ENCODE peak calls at places on chromosomes 11 and 22, in seven cellular contexts. E is neural progenitor cell, R is fibroblast of lung, Q is H1, B is HCT116, W is IMR-90, F is H9. G is an unnamed sample.

GRCh38 chr11:44300881-44301855 is 8.8 kb downstream of the ALX4 start:
- DNase-seq in E (no peak), R (no peak), Q (no peak), B (no peak), W (no peak), F (no peak), G (no peak)

GRCh38 chr11:130215531-130216220 is 56.1 kb downstream of the ST14 start:
- DNase-seq in E (no peak), R (no peak), Q (no peak), B (no peak), W (no peak), F (no peak), G (no peak)

GRCh38 chr11:88594274-88594950 is 256.9 kb upstream of the CTSC start:
- DNase-seq in E (no peak), R (no peak), Q (no peak), B (no peak), W (no peak), F (no peak), G (no peak)

GRCh38 chr11:20881328-20882079 is 212.1 kb downstream of the NELL1 start:
- DNase-seq in E (no peak), R (no peak), Q (no peak), B (no peak), W (no peak), F (peak), G (no peak)

GRCh38 chr11:72585762-72586590 is 88.2 kb downstream of the PDE2A start:
- DNase-seq in E (peak), R (peak), Q (no peak), B (peak), W (peak), F (peak), G (peak)

GRCh38 chr11:102546923-102547471 is 16.4 kb upstream of the MMP7 start:
- DNase-seq in E (no peak), R (no peak), Q (no peak), B (no peak), W (no peak), F (no peak), G (no peak)

GRCh38 chr22:24727218-24727851 is 47.2 kb downstream of the PIWIL3 start:
- DNase-seq in E (no peak), R (peak), Q (no peak), B (peak), W (peak), F (no peak), G (peak)

GRCh38 chr11:30741039-30741550 is 154.9 kb upstream of the MPPED2 start:
- DNase-seq in E (no peak), R (peak), Q (no peak), B (no peak), W (peak), F (no peak), G (no peak)

GRCh38 chr11:47057374-47057773 is 119.3 kb downstream of the ARFGAP2 start:
- DNase-seq in E (peak), R (no peak), Q (no peak), B (no peak), W (no peak), F (no peak), G (no peak)

GRCh38 chr22:50437511-50438304 is 37.1 kb downstream of the SBF1 start:
- DNase-seq in E (no peak), R (no peak), Q (no peak), B (no peak), W (no peak), F (no peak), G (no peak)

GRCh38 chr11:44243633-44244343 is 66.2 kb downstream of the ALX4 start:
- DNase-seq in E (peak), R (peak), Q (peak), B (no peak), W (peak), F (peak), G (no peak)

GRCh38 chr22:50705219-50705691 is 32.6 kb downstream of the SHANK3 start:
- DNase-seq in E (peak), R (peak), Q (peak), B (no peak), W (peak), F (peak), G (no peak)

GRCh38 chr11:3723014-3723708 is 52.0 kb upstream of the CHRNA10 start:
- DNase-seq in E (no peak), R (peak), Q (no peak), B (no peak), W (peak), F (no peak), G (peak)

GRCh38 chr11:43403357-43404231 is 44.9 kb downstream of the TTC17 start:
- DNase-seq in E (no peak), R (no peak), Q (no peak), B (no peak), W (no peak), F (no peak), G (no peak)

GRCh38 chr22:44406581-44407403 is 91.2 kb downstream of the RTL6 start:
- DNase-seq in E (no peak), R (no peak), Q (peak), B (no peak), W (peak), F (peak), G (no peak)

GRCh38 chr11:102435688-102436087 is 16.9 kb downstream of the TMEM123 start:
- DNase-seq in E (no peak), R (no peak), Q (no peak), B (no peak), W (no peak), F (no peak), G (no peak)

GRCh38 chr11:122746050-122746478 is 90.5 kb downstream of the UBASH3B start:
- DNase-seq in E (no peak), R (no peak), Q (no peak), B (no peak), W (no peak), F (no peak), G (no peak)

GRCh38 chr11:77073328-77074001 is 6.7 kb downstream of the CAPN5 start:
- DNase-seq in E (no peak), R (peak), Q (no peak), B (peak), W (peak), F (peak), G (peak)

GRCh38 chr11:10317281-10317755 is 12.4 kb downstream of the ADM start:
- DNase-seq in E (peak), R (peak), Q (no peak), B (no peak), W (peak), F (peak), G (no peak)

GRCh38 chr11:17354070-17354924 is 2.7 kb downstream of the NCR3LG1 start:
- DNase-seq in E (peak), R (peak), Q (no peak), B (peak), W (peak), F (peak), G (peak)

GRCh38 chr11:68118753-68119448 is 2.3 kb downstream of the CHKA start:
- DNase-seq in E (peak), R (peak), Q (no peak), B (no peak), W (peak), F (no peak), G (no peak)

GRCh38 chr11:108805030-108805429 is 140.2 kb downstream of the DDX10 start:
- DNase-seq in E (no peak), R (peak), Q (no peak), B (no peak), W (no peak), F (no peak), G (no peak)

GRCh38 chr11:96098511-96099241 is 174.8 kb upstream of the MTMR2 start:
- DNase-seq in E (no peak), R (peak), Q (no peak), B (no peak), W (peak), F (no peak), G (peak)

GRCh38 chr22:36765131-36765942 is 10.6 kb downstream of the IFT27 start:
- DNase-seq in E (no peak), R (no peak), Q (no peak), B (no peak), W (no peak), F (peak), G (no peak)

GRCh38 chr22:19957445-19957844 is 15.8 kb upstream of the TXNRD2 start:
- DNase-seq in E (no peak), R (no peak), Q (no peak), B (no peak), W (no peak), F (no peak), G (no peak)

GRCh38 chr11:130924750-130925149 is 8.5 kb upstream of the SNX19 start:
- DNase-seq in E (no peak), R (no peak), Q (no peak), B (no peak), W (no peak), F (no peak), G (no peak)

GRCh38 chr11:2269601-2270321 is 627 bp downstream of the ASCL2 start:
- DNase-seq in E (peak), R (peak), Q (peak), B (no peak), W (peak), F (peak), G (peak)

GRCh38 chr11:2267871-2268825 is 2.2 kb downstream of the ASCL2 start:
- DNase-seq in E (no peak), R (no peak), Q (no peak), B (no peak), W (no peak), F (peak), G (no peak)

GRCh38 chr11:2267306-2267861 is 3.0 kb downstream of the ASCL2 start:
- DNase-seq in E (no peak), R (no peak), Q (no peak), B (no peak), W (no peak), F (no peak), G (no peak)

GRCh38 chr11:2270322-2271076 is at the start of gene ASCL2:
- DNase-seq in E (peak), R (no peak), Q (no peak), B (no peak), W (no peak), F (peak), G (peak)

DNA sequence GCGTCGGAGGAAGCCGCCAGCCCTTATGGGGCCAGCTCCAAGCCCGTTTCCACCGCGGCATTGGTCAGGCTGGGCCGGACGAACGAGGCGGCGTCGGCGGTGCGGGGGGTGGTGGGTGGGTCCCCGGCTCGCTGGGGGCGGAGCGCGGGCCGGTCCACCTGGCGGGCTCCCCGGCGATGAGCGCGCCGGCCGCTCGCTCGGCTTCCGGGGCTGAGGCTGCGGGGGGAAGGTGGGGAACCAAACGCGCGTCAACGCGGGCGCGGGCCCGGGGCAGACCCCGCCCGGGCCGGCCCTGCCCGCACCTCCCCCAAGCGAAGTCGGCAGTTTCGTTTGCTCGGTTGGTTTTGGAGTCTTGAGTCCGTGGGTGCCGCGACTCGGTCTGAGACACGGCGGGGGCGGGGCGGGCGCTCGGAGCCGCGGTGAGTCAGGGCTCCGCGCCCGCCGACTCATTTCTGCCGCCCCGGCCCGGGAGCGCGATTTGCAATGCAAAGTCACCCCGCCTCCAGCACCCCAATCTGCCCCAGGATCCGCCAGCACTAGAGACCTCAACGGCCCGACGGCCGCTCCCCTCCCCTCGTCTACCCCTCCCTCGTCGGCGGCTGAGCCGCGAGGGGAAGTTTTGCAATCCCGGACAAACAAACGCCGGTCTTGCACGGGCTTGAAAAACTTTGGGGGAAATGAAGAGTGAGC is 1.3 kb downstream of the ASCL2 start:
- DNase-seq in E (peak), R (peak), Q (no peak), B (no peak), W (no peak), F (peak), G (peak)
- H3K9ac ChIP-seq in E (no peak), R (no peak), Q (no peak), B (peak), W (no peak), F (no peak), G (no peak)

DNA sequence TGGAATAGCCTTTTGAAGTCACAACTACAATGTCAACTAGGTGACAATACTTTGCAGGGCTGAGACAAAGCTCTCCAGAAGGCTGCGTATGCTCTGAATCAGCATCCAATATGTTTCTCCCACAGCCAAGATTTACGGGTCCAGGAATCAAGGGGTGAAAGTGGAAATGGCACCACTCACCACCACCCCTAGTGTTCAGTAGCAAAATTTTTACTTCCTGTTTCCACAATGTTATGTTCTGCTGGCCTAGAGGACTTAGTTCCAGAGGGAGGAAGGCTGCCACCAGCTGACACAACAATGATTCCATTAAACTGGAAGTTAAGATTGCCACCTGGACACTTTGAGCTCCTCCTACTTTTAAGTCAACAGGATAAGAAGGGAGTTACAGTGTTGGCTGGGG is 68.5 kb upstream of the MPEG1 start:
- DNase-seq in E (no peak), R (no peak), Q (no peak), B (no peak), W (no peak), F (no peak), G (no peak)
- TF ChIP-seq CTCF in E (no peak), R (no peak), Q (no peak), B (no peak), W (no peak), F (no peak), G (no peak)

GRCh38 chr11:67027943-67028542 is 5.1 kb downstream of the SYT12 start:
- DNase-seq in E (no peak), R (no peak), Q (no peak), B (no peak), W (no peak), F (no peak), G (peak)

GRCh38 chr11:67026941-67027340 is 4.0 kb downstream of the SYT12 start:
- DNase-seq in E (no peak), R (no peak), Q (no peak), B (no peak), W (no peak), F (no peak), G (no peak)

GRCh38 chr11:67030976-67031375 is 8.0 kb downstream of the SYT12 start:
- DNase-seq in E (no peak), R (no peak), Q (no peak), B (no peak), W (no peak), F (no peak), G (no peak)

GRCh38 chr11:67027483-67027930 is 4.6 kb downstream of the SYT12 start:
- DNase-seq in E (no peak), R (no peak), Q (no peak), B (no peak), W (no peak), F (no peak), G (no peak)

DNA sequence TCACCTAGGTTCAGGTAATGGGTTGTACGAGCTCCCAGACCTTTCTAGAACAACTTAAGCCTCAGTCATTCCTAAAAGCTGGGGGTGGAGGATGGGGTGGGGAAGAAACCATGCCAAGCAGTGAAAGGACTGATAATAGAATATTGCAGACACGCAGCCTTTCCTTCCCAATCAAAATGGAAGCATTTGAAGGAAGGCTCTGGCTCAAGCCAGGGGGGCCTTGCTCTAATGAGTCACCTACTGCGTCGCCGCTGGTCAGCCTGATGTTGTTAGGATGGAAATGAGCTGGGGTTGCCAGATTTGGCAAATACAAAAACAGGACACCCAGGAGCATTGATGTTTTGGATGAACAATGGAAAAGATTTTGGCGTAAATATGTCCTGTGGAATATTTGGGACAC is 6.2 kb downstream of the SYT12 start:
- DNase-seq in E (no peak), R (no peak), Q (no peak), B (no peak), W (peak), F (no peak), G (no peak)
- H3K4me2 ChIP-seq in E (no peak), R (no peak), Q (no peak), B (no peak), W (no peak), F (no peak), G (no peak)

GRCh38 chr11:75281469-75282095 is 41.0 kb downstream of the TPBGL start:
- DNase-seq in E (no peak), R (no peak), Q (no peak), B (no peak), W (no peak), F (no peak), G (no peak)

GRCh38 chr11:75285776-75286360 is 45.3 kb downstream of the TPBGL start:
- DNase-seq in E (no peak), R (no peak), Q (no peak), B (no peak), W (no peak), F (no peak), G (no peak)

GRCh38 chr11:75280227-75280671 is 39.7 kb downstream of the TPBGL start:
- DNase-seq in E (peak), R (peak), Q (peak), B (peak), W (peak), F (peak), G (peak)

GRCh38 chr11:75280770-75281468 is 40.3 kb downstream of the TPBGL start:
- DNase-seq in E (no peak), R (no peak), Q (no peak), B (no peak), W (no peak), F (no peak), G (no peak)

DNA sequence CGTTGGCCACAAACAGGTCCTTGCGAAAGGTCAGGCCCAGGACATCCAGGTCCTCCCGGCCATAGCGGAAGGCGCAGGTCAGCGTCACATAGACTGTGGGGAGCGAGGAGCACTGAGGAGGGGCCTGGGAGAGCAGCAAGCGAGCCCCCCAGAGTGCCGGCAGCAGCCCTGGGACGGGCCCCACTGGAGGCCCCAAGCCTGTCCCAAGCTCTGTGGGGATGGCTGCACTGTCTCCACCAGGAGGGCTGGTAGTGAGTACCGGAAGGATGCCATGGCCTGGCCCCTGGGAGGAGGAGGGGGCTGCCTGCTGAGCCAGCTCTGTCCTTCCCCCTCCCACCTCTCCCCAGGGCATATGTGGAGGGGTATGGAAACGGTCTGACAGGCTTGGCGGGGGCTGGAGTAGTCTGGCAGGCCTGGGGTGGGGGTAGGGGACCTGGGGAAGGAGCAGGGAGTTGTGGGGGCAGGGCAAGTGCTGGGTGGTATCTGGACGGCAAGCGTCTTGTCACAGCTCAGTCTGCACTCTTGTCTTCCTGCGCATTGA is 42.9 kb downstream of the TPBGL start:
- DNase-seq in E (no peak), R (no peak), Q (no peak), B (no peak), W (no peak), F (no peak), G (no peak)
- H3K9ac ChIP-seq in E (no peak), R (no peak), Q (no peak), B (no peak), W (no peak), F (no peak), G (no peak)

GRCh38 chr11:83285771-83286528 is at the start of gene CCDC90B:
- DNase-seq in E (peak), R (peak), Q (peak), B (peak), W (peak), F (peak), G (peak)
- TF ChIP-seq CTCF in E (peak), R (no peak), Q (peak), B (no peak), W (peak), F (peak), G (peak)

GRCh38 chr22:38204784-38205183 is 3.0 kb downstream of the MAFF start:
- DNase-seq in E (no peak), R (no peak), Q (no peak), B (no peak), W (no peak), F (no peak), G (no peak)
- H3K4me2 ChIP-seq in E (no peak), R (peak), Q (no peak), B (no peak), W (peak), F (no peak), G (peak)

GRCh38 chr11:69883292-69884255 is 64.4 kb upstream of the FGF3 start:
- DNase-seq in E (no peak), R (no peak), Q (no peak), B (no peak), W (no peak), F (no peak), G (no peak)
- H3K9ac ChIP-seq in E (no peak), R (no peak), Q (no peak), B (no peak), W (no peak), F (no peak), G (no peak)

GRCh38 chr11:59259867-59260475 is 47.2 kb upstream of the MPEG1 start:
- DNase-seq in E (no peak), R (no peak), Q (no peak), B (no peak), W (no peak), F (no peak), G (no peak)
- TF ChIP-seq CTCF in E (no peak), R (no peak), Q (no peak), B (no peak), W (no peak), F (no peak), G (no peak)

G was measured in mammary epithelial cell.